ENCODE peak calls at places on chromosomes 5 and 9, in eight cellular contexts. One of them, this sample, is unnamed.

GRCh38 chr5:74934949-74935751 is 69.0 kb upstream of the FAM169A start:
- DNase-seq in right lobe of liver: no peak
- DNase-seq in AG04450: no peak
- DNase-seq in stimulated activated naive B cell treated with anti-CD40 and anti-IgM and Interleukin-4, amounts not matched to agents 10 μg/mL and 1 μg/mL and 100 μg/mL, for 72 hours: no peak
- DNase-seq in bronchial epithelial cell: peak; percentile 70
- DNase-seq in activated T-helper 1 cell treated with anti-CD3 and anti-CD28 coated beads, Interleukin-2, amount 50 U/mL, for 16 hours: no peak
- DNase-seq in EL: peak; percentile 80
- DNase-seq in central memory CD4-positive, alpha-beta T cell: peak; percentile 32
- DNase-seq in this sample: no peak

GRCh38 chr9:113578877-113579269 is 115.3 kb downstream of the RGS3 start:
- DNase-seq in right lobe of liver: no peak
- DNase-seq in AG04450: no peak
- DNase-seq in stimulated activated naive B cell treated with anti-CD40 and anti-IgM and Interleukin-4, amounts not matched to agents 10 μg/mL and 1 μg/mL and 100 μg/mL, for 72 hours: peak; percentile 80
- DNase-seq in bronchial epithelial cell: peak; percentile 88
- DNase-seq in activated T-helper 1 cell treated with anti-CD3 and anti-CD28 coated beads, Interleukin-2, amount 50 U/mL, for 16 hours: peak; percentile 67
- DNase-seq in EL: peak; percentile 99
- DNase-seq in central memory CD4-positive, alpha-beta T cell: peak; percentile 80
- DNase-seq in this sample: peak; percentile 82

GRCh38 chr5:159409801-159410200 is 79.5 kb upstream of the IL12B start:
- DNase-seq in right lobe of liver: no peak
- DNase-seq in AG04450: no peak
- DNase-seq in stimulated activated naive B cell treated with anti-CD40 and anti-IgM and Interleukin-4, amounts not matched to agents 10 μg/mL and 1 μg/mL and 100 μg/mL, for 72 hours: no peak
- DNase-seq in bronchial epithelial cell: no peak
- DNase-seq in activated T-helper 1 cell treated with anti-CD3 and anti-CD28 coated beads, Interleukin-2, amount 50 U/mL, for 16 hours: no peak
- DNase-seq in EL: no peak
- DNase-seq in central memory CD4-positive, alpha-beta T cell: no peak
- DNase-seq in this sample: no peak

GRCh38 chr5:59458966-59459729 is 434.4 kb downstream of the PDE4D start:
- DNase-seq in right lobe of liver: no peak
- DNase-seq in AG04450: no peak
- DNase-seq in stimulated activated naive B cell treated with anti-CD40 and anti-IgM and Interleukin-4, amounts not matched to agents 10 μg/mL and 1 μg/mL and 100 μg/mL, for 72 hours: no peak
- DNase-seq in bronchial epithelial cell: no peak
- DNase-seq in activated T-helper 1 cell treated with anti-CD3 and anti-CD28 coated beads, Interleukin-2, amount 50 U/mL, for 16 hours: no peak
- DNase-seq in EL: no peak
- DNase-seq in central memory CD4-positive, alpha-beta T cell: no peak
- DNase-seq in this sample: no peak

GRCh38 chr9:4594994-4595393 is 67.1 kb upstream of the PLPP6 start:
- DNase-seq in right lobe of liver: no peak
- DNase-seq in AG04450: no peak
- DNase-seq in stimulated activated naive B cell treated with anti-CD40 and anti-IgM and Interleukin-4, amounts not matched to agents 10 μg/mL and 1 μg/mL and 100 μg/mL, for 72 hours: no peak
- DNase-seq in bronchial epithelial cell: no peak
- DNase-seq in activated T-helper 1 cell treated with anti-CD3 and anti-CD28 coated beads, Interleukin-2, amount 50 U/mL, for 16 hours: no peak
- DNase-seq in EL: no peak
- DNase-seq in central memory CD4-positive, alpha-beta T cell: no peak
- DNase-seq in this sample: no peak

GRCh38 chr5:83009408-83009807 is 67.8 kb downstream of the TMEM167A start:
- DNase-seq in right lobe of liver: no peak
- DNase-seq in AG04450: no peak
- DNase-seq in stimulated activated naive B cell treated with anti-CD40 and anti-IgM and Interleukin-4, amounts not matched to agents 10 μg/mL and 1 μg/mL and 100 μg/mL, for 72 hours: no peak
- DNase-seq in bronchial epithelial cell: no peak
- DNase-seq in activated T-helper 1 cell treated with anti-CD3 and anti-CD28 coated beads, Interleukin-2, amount 50 U/mL, for 16 hours: no peak
- DNase-seq in EL: no peak
- DNase-seq in central memory CD4-positive, alpha-beta T cell: no peak
- DNase-seq in this sample: no peak

GRCh38 chr5:67578011-67578410 is 381.4 kb upstream of the CD180 start:
- DNase-seq in right lobe of liver: no peak
- DNase-seq in AG04450: no peak
- DNase-seq in stimulated activated naive B cell treated with anti-CD40 and anti-IgM and Interleukin-4, amounts not matched to agents 10 μg/mL and 1 μg/mL and 100 μg/mL, for 72 hours: no peak
- DNase-seq in bronchial epithelial cell: no peak
- DNase-seq in activated T-helper 1 cell treated with anti-CD3 and anti-CD28 coated beads, Interleukin-2, amount 50 U/mL, for 16 hours: no peak
- DNase-seq in EL: peak; percentile 1
- DNase-seq in central memory CD4-positive, alpha-beta T cell: no peak
- DNase-seq in this sample: no peak

GRCh38 chr9:69137311-69137710 is 36.8 kb upstream of the TJP2 start:
- DNase-seq in right lobe of liver: no peak
- DNase-seq in AG04450: no peak
- DNase-seq in stimulated activated naive B cell treated with anti-CD40 and anti-IgM and Interleukin-4, amounts not matched to agents 10 μg/mL and 1 μg/mL and 100 μg/mL, for 72 hours: no peak
- DNase-seq in bronchial epithelial cell: no peak
- DNase-seq in activated T-helper 1 cell treated with anti-CD3 and anti-CD28 coated beads, Interleukin-2, amount 50 U/mL, for 16 hours: no peak
- DNase-seq in EL: no peak
- DNase-seq in central memory CD4-positive, alpha-beta T cell: no peak
- DNase-seq in this sample: no peak

GRCh38 chr5:132298305-132298704 is 4.1 kb downstream of the SLC22A4 start:
- DNase-seq in right lobe of liver: no peak
- DNase-seq in AG04450: no peak
- DNase-seq in stimulated activated naive B cell treated with anti-CD40 and anti-IgM and Interleukin-4, amounts not matched to agents 10 μg/mL and 1 μg/mL and 100 μg/mL, for 72 hours: no peak
- DNase-seq in bronchial epithelial cell: peak; percentile 61
- DNase-seq in activated T-helper 1 cell treated with anti-CD3 and anti-CD28 coated beads, Interleukin-2, amount 50 U/mL, for 16 hours: no peak
- DNase-seq in EL: no peak
- DNase-seq in central memory CD4-positive, alpha-beta T cell: no peak
- DNase-seq in this sample: no peak

GRCh38 chr5:5066276-5067186 is 73.6 kb upstream of the ADAMTS16 start:
- DNase-seq in right lobe of liver: no peak
- DNase-seq in AG04450: no peak
- DNase-seq in stimulated activated naive B cell treated with anti-CD40 and anti-IgM and Interleukin-4, amounts not matched to agents 10 μg/mL and 1 μg/mL and 100 μg/mL, for 72 hours: no peak
- DNase-seq in bronchial epithelial cell: no peak
- DNase-seq in activated T-helper 1 cell treated with anti-CD3 and anti-CD28 coated beads, Interleukin-2, amount 50 U/mL, for 16 hours: no peak
- DNase-seq in EL: peak; percentile 5
- DNase-seq in central memory CD4-positive, alpha-beta T cell: no peak
- DNase-seq in this sample: no peak

GRCh38 chr9:129597355-129598088 is 23.4 kb downstream of the C9orf50 start:
- DNase-seq in right lobe of liver: peak; percentile 62
- DNase-seq in AG04450: no peak
- DNase-seq in stimulated activated naive B cell treated with anti-CD40 and anti-IgM and Interleukin-4, amounts not matched to agents 10 μg/mL and 1 μg/mL and 100 μg/mL, for 72 hours: no peak
- DNase-seq in bronchial epithelial cell: peak; percentile 33
- DNase-seq in activated T-helper 1 cell treated with anti-CD3 and anti-CD28 coated beads, Interleukin-2, amount 50 U/mL, for 16 hours: no peak
- DNase-seq in EL: peak; percentile 53
- DNase-seq in central memory CD4-positive, alpha-beta T cell: peak; percentile 20
- DNase-seq in this sample: no peak

GRCh38 chr9:78595200-78595945 is 298.4 kb downstream of the PSAT1 start:
- DNase-seq in right lobe of liver: no peak
- DNase-seq in AG04450: no peak
- DNase-seq in stimulated activated naive B cell treated with anti-CD40 and anti-IgM and Interleukin-4, amounts not matched to agents 10 μg/mL and 1 μg/mL and 100 μg/mL, for 72 hours: no peak
- DNase-seq in bronchial epithelial cell: no peak
- DNase-seq in activated T-helper 1 cell treated with anti-CD3 and anti-CD28 coated beads, Interleukin-2, amount 50 U/mL, for 16 hours: no peak
- DNase-seq in EL: peak; percentile 49
- DNase-seq in central memory CD4-positive, alpha-beta T cell: no peak
- DNase-seq in this sample: no peak

GRCh38 chr5:54985301-54986268 is at the start of gene ESM1:
- DNase-seq in right lobe of liver: no peak
- DNase-seq in AG04450: peak; percentile 37
- DNase-seq in stimulated activated naive B cell treated with anti-CD40 and anti-IgM and Interleukin-4, amounts not matched to agents 10 μg/mL and 1 μg/mL and 100 μg/mL, for 72 hours: no peak
- DNase-seq in bronchial epithelial cell: peak; percentile 87
- DNase-seq in activated T-helper 1 cell treated with anti-CD3 and anti-CD28 coated beads, Interleukin-2, amount 50 U/mL, for 16 hours: no peak
- DNase-seq in EL: peak; percentile 86
- DNase-seq in central memory CD4-positive, alpha-beta T cell: no peak
- DNase-seq in this sample: no peak

GRCh38 chr5:150081541-150082283 is 4.6 kb downstream of the CSF1R start:
- DNase-seq in right lobe of liver: peak; percentile 76
- DNase-seq in AG04450: no peak
- DNase-seq in stimulated activated naive B cell treated with anti-CD40 and anti-IgM and Interleukin-4, amounts not matched to agents 10 μg/mL and 1 μg/mL and 100 μg/mL, for 72 hours: peak; percentile 80
- DNase-seq in bronchial epithelial cell: no peak
- DNase-seq in activated T-helper 1 cell treated with anti-CD3 and anti-CD28 coated beads, Interleukin-2, amount 50 U/mL, for 16 hours: no peak
- DNase-seq in EL: no peak
- DNase-seq in central memory CD4-positive, alpha-beta T cell: no peak
- DNase-seq in this sample: no peak